ENCODE peak calls at places on chromosomes 11 and 22, in six cellular contexts. L, J, W, F, T and N are unnamed samples.

GRCh38 chr11:34633990-34634725 is 13.3 kb downstream of the EHF start:
- DNase-seq in L (peak; percentile 71), J (peak; percentile 84), W (no peak), F (peak; percentile 74), T (no peak), N (peak; percentile 82)

GRCh38 chr11:110251837-110252236 is 44.6 kb downstream of the RDX start:
- DNase-seq in L (no peak), J (peak; percentile 90), W (no peak), F (no peak), T (no peak), N (peak; percentile 77)

GRCh38 chr11:71504526-71504925 is 22.5 kb upstream of the KRTAP5-7 start:
- DNase-seq in L (no peak), J (no peak), W (no peak), F (no peak), T (no peak), N (no peak)

GRCh38 chr11:105783216-105783615 is 173.3 kb downstream of the GRIA4 start:
- DNase-seq in L (no peak), J (no peak), W (no peak), F (no peak), T (no peak), N (no peak)

GRCh38 chr11:67357831-67358555 is 4.6 kb upstream of the POLD4 start:
- DNase-seq in L (no peak), J (peak; percentile 64), W (no peak), F (no peak), T (no peak), N (peak; percentile 70)

GRCh38 chr11:124988063-124988462 is 34.1 kb downstream of the CCDC15 start:
- DNase-seq in L (no peak), J (no peak), W (no peak), F (no peak), T (no peak), N (no peak)

GRCh38 chr22:49408102-49408836 is 419.4 kb downstream of the BRD1 start:
- DNase-seq in L (no peak), J (no peak), W (no peak), F (no peak), T (no peak), N (no peak)

GRCh38 chr11:100328626-100329340 is 358.3 kb upstream of the ARHGAP42 start:
- DNase-seq in L (peak; percentile 31), J (peak; percentile 98), W (no peak), F (no peak), T (no peak), N (peak; percentile 94)

GRCh38 chr11:65642014-65642671 is 4.2 kb downstream of the SIPA1 start:
- DNase-seq in L (no peak), J (no peak), W (no peak), F (no peak), T (no peak), N (no peak)

GRCh38 chr11:76542436-76542835 is 97.6 kb downstream of the EMSY start:
- DNase-seq in L (no peak), J (no peak), W (no peak), F (no peak), T (no peak), N (no peak)

GRCh38 chr11:27977031-27977430 is 130.9 kb downstream of the KIF18A start:
- DNase-seq in L (no peak), J (peak; percentile 50), W (no peak), F (no peak), T (no peak), N (peak; percentile 88)

GRCh38 chr11:93858376-93858775 is 8.0 kb upstream of the VSTM5 start:
- DNase-seq in L (no peak), J (no peak), W (no peak), F (no peak), T (no peak), N (no peak)

GRCh38 chr11:70503201-70503877 is 105.0 kb downstream of the CTTN start:
- DNase-seq in L (no peak), J (no peak), W (no peak), F (no peak), T (no peak), N (no peak)

GRCh38 chr11:94858012-94858705 is 90.0 kb downstream of the AMOTL1 start:
- DNase-seq in L (no peak), J (no peak), W (no peak), F (no peak), T (no peak), N (no peak)

GRCh38 chr22:23128269-23129108 is 13.3 kb downstream of the RSPH14 start:
- DNase-seq in L (peak; percentile 12), J (peak; percentile 49), W (no peak), F (peak; percentile 81), T (peak; percentile 83), N (no peak)

GRCh38 chr11:126172596-126173038 is 38.8 kb downstream of the RPUSD4 start:
- DNase-seq in L (no peak), J (no peak), W (no peak), F (no peak), T (no peak), N (no peak)

GRCh38 chr11:79290766-79291165 is 150.1 kb downstream of the TENM4 start:
- DNase-seq in L (no peak), J (no peak), W (peak; percentile 19), F (no peak), T (no peak), N (no peak)

GRCh38 chr11:62726156-62727006 is 876 bp downstream of the HNRNPUL2 start:
- DNase-seq in L (no peak), J (no peak), W (no peak), F (peak; percentile 34), T (peak; percentile 42), N (no peak)

GRCh38 chr11:26229270-26229669 is 102.7 kb upstream of the ANO3 start:
- DNase-seq in L (no peak), J (peak; percentile 98), W (no peak), F (no peak), T (no peak), N (peak; percentile 72)

GRCh38 chr11:4084406-4084805 is 10.2 kb upstream of the RRM1 start:
- DNase-seq in L (no peak), J (no peak), W (no peak), F (no peak), T (no peak), N (no peak)